ENCODE peak calls at places on chromosomes 11 and 22, in four cellular contexts. X is IMR-90, N is H9, H is H1. T is an unnamed sample.

GRCh38 chr22:39250131-39250530 is 5.3 kb upstream of the PDGFB start:
- DNase-seq in X (no peak), N (no peak), H (no peak), T (peak; percentile 52)

GRCh38 chr11:93490996-93491618 is 52.1 kb downstream of the SMCO4 start:
- DNase-seq in X (no peak), N (peak; percentile 65), H (no peak), T (peak; percentile 67)

GRCh38 chr11:126332221-126332711 is 23.2 kb upstream of the ST3GAL4 start:
- DNase-seq in X (peak; percentile 90), N (no peak), H (no peak), T (no peak)

GRCh38 chr11:47267858-47268257 is 2.1 kb upstream of the MADD start:
- DNase-seq in X (no peak), N (no peak), H (no peak), T (peak; percentile 45)

GRCh38 chr11:120128392-120129172 is 9.3 kb downstream of the TRIM29 start:
- DNase-seq in X (peak; percentile 8), N (no peak), H (no peak), T (no peak)

GRCh38 chr11:120180571-120181445 is 30.0 kb upstream of the OAF start:
- DNase-seq in X (peak; percentile 90), N (peak; percentile 78), H (no peak), T (peak; percentile 77)

GRCh38 chr11:119152043-119152442 is 3.2 kb downstream of the ABCG4 start:
- DNase-seq in X (no peak), N (no peak), H (no peak), T (no peak)

GRCh38 chr11:130549393-130549999 is 101.1 kb downstream of the ADAMTS15 start:
- DNase-seq in X (no peak), N (no peak), H (no peak), T (peak; percentile 48)

GRCh38 chr22:42611076-42611475 is 3.6 kb downstream of the POLDIP3 start:
- DNase-seq in X (peak; percentile 52), N (no peak), H (no peak), T (no peak)

GRCh38 chr22:49685116-49685515 is 142.6 kb downstream of the BRD1 start:
- DNase-seq in X (no peak), N (peak; percentile 19), H (no peak), T (no peak)

GRCh38 chr22:43273902-43274484 is 69.2 kb downstream of the SCUBE1 start:
- DNase-seq in X (peak; percentile 46), N (peak; percentile 84), H (peak; percentile 69), T (peak; percentile 88)

GRCh38 chr11:58567889-58568512 is 7.7 kb downstream of the LPXN start:
- DNase-seq in X (peak; percentile 54), N (peak; percentile 67), H (peak; percentile 80), T (peak; percentile 79)

GRCh38 chr11:58560842-58561241 is 14.8 kb downstream of the LPXN start:
- DNase-seq in X (no peak), N (no peak), H (no peak), T (no peak)

GRCh38 chr11:58562375-58562800 is 13.3 kb downstream of the LPXN start:
- DNase-seq in X (no peak), N (no peak), H (no peak), T (no peak)

GRCh38 chr11:58561394-58562102 is 14.1 kb downstream of the LPXN start:
- DNase-seq in X (no peak), N (no peak), H (no peak), T (no peak)

DNA sequence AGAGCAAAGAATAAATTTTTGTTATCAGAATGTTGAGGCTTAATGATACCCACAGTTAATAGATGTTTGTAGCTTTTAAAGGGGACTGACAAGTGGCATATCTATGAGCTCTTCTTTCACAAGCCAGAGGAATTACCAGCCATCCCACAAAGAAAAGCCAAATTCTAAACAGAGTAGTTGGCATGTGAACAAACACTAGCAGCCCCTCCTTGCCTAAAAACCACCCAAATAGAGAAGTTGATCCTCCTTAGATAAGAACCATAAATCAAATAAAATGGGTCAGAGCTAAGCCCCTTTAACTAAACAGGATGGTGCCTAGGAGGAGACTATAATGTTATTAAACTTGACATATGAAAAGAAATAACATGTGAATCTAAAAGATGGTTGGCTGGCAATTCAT is 11.4 kb downstream of the LPXN start:
- DNase-seq in X (no peak), N (no peak), H (no peak), T (no peak)
- H3K79me1 ChIP-seq in X (no peaks in the 10 kb centered on the region), N (no peaks in the 10 kb centered on the region), H (no peaks in the 10 kb centered on the region), T (no peaks in the 10 kb centered on the region)

GRCh38 chr11:70811483-70811882 is 413.2 kb downstream of the CTTN start:
- DNase-seq in X (no peak), N (no peak), H (no peak), T (no peak)

GRCh38 chr11:70810131-70810530 is 411.8 kb downstream of the CTTN start:
- DNase-seq in X (no peak), N (no peak), H (no peak), T (no peak)

GRCh38 chr11:70812472-70812871 is 414.1 kb downstream of the CTTN start:
- DNase-seq in X (no peak), N (no peak), H (no peak), T (no peak)

GRCh38 chr11:70813651-70814050 is 415.3 kb downstream of the CTTN start:
- DNase-seq in X (no peak), N (no peak), H (no peak), T (no peak)

DNA sequence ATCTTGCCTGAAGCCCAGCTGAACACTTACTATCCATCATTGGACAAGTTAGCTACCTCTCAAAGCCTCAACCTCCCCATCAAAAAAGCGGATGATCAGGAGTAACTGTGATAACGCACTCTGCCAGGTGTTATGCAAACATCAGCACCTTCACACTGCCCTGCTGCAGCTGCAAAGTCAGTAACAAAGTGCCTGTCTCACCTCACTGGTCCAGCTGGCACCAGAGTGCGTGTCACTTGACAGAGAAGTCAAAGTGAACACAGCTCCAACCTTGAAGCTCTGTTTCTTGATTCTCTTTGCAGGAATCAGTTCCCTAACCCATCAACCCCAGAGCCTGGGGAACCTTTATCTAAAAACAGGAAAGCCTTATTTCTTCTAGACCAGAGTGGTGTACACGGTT is 413.6 kb downstream of the CTTN start:
- DNase-seq in X (no peak), N (no peak), H (no peak), T (no peak)
- H4K5ac ChIP-seq in X (no peak overlapping the region), N (no peak overlapping the region), H (no peak overlapping the region), T (no peak overlapping the region)

DNA sequence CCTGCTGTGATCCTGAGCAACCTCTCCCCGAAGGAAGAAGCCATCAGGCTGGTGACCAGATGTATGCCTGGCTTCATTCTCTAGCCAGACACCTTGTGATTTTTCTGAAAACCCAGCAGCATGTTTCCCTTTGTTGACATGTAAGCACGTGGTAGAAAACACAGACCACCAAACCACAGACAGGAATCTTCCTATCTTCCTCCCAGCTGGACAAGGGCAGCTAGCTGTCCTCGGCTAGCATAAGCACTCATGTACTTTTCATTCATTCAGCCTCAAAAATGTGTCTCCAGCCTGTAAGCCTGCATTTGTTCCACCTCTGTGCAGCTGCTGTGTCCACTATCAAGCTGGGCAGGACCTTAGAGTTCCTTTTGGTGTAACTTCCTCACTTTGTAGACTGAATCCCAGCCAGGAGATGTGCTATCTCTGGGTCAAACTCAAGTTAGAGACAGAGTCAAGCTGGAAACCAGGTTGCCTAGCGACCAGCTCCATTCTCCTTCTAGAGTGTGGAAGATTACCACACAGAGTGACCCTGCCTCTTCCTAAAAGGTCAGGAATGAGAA is 7.2 kb upstream of the CLMP start:
- DNase-seq in X (peak; percentile 64), N (no peak), H (peak; percentile 39), T (peak; percentile 78)
- H3K4me2 ChIP-seq in X (peak overlapping the region; percentile 5), N (no peak overlapping the region), H (no peak overlapping the region), T (no peak overlapping the region)

GRCh38 chr22:23223566-23224317 is 43.4 kb downstream of the BCR start:
- DNase-seq in X (no peak), N (no peak), H (no peak), T (peak; percentile 50)

GRCh38 chr22:23222033-23222840 is 41.9 kb downstream of the BCR start:
- DNase-seq in X (no peak), N (no peak), H (no peak), T (no peak)

GRCh38 chr22:23220485-23221350 is 40.4 kb downstream of the BCR start:
- DNase-seq in X (peak; percentile 53), N (no peak), H (no peak), T (no peak)

GRCh38 chr22:23221351-23221804 is 41.1 kb downstream of the BCR start:
- DNase-seq in X (no peak), N (no peak), H (no peak), T (no peak)

GRCh38 chr22:23222875-23223565 is 42.7 kb downstream of the BCR start:
- DNase-seq in X (no peak), N (no peak), H (no peak), T (no peak)
- H3K79me1 ChIP-seq in X (peaks cover 43% of the 10 kb centered on the region), N (peaks cover 24% of the 10 kb centered on the region), H (peaks cover 44% of the 10 kb centered on the region), T (peaks cover 49% of the 10 kb centered on the region)

DNA sequence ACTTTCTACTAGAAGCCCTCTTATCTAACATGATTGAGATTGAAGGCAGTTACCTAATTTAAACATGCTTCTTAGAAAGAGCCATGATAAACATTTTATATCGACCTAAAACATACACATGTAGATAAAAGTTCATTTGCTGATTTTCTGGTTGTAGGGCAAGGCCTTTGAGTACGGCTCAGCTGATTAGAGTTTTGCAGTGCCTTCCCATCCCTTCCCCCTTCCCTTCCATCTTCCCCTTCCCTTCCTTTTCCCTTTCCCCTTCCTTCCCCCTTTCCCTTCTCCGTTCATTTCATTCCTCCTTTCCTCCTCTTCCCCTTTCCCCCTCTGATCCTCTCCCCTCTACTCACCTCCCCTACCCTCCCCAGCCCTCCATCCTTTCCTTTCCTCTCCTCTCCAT is 4.3 kb downstream of the LDHC start:
- DNase-seq in X (no peak), N (no peak), H (no peak), T (no peak)
- H4K5ac ChIP-seq in X (no peak overlapping the region), N (no peak overlapping the region), H (no peak overlapping the region), T (no peak overlapping the region)

GRCh38 chr11:45079075-45079444 is 67.4 kb upstream of the PRDM11 start:
- DNase-seq in X (no peak), N (no peak), H (no peak), T (no peak)

GRCh38 chr11:45076761-45077160 is 69.7 kb upstream of the PRDM11 start:
- DNase-seq in X (no peak), N (no peak), H (no peak), T (no peak)

GRCh38 chr11:45078236-45079074 is 68.0 kb upstream of the PRDM11 start:
- DNase-seq in X (no peak), N (no peak), H (no peak), T (no peak)

GRCh38 chr11:45079943-45080719 is 66.3 kb upstream of the PRDM11 start:
- DNase-seq in X (no peak), N (no peak), H (no peak), T (no peak)

DNA sequence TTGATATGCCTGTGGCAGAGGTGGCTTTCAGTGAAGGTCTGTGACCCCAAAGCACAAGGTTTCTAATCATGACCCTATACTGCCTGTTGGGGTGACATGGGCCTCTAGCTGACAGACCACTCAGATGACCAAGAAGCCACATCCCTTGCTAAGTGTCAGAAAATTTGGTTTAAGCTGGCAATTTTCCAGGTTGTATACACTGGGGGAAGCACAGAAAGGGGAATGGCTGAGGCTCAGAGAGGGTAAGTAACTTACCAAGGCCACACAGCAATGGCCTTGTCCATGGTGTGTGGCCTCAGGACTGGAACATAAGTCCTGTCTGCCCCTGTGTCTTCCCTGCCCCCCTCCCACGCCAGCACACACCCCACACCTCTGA is 66.9 kb upstream of the PRDM11 start:
- DNase-seq in X (no peak), N (no peak), H (no peak), T (no peak)
- H3K4me2 ChIP-seq in X (no peak overlapping the region), N (no peak overlapping the region), H (no peak overlapping the region), T (no peak overlapping the region)